ENCODE peak calls at places on chromosomes 3 and 15, in seven cellular contexts. F, T, S, H, J, W and Z are unnamed samples.

GRCh38 chr15:77029166-77030041 is 34.5 kb downstream of the PSTPIP1 start:
- DNase-seq in F (peak), T (no peak), S (no peak), H (no peak), J (no peak), W (peak), Z (no peak)

GRCh38 chr3:105755121-105755886 is 113.5 kb downstream of the CBLB start:
- DNase-seq in F (no peak), T (no peak), S (no peak), H (no peak), J (no peak), W (no peak), Z (no peak)

GRCh38 chr3:66233033-66233432 is 12.2 kb downstream of the SLC25A26 start:
- DNase-seq in F (no peak), T (no peak), S (no peak), H (no peak), J (no peak), W (no peak), Z (no peak)

GRCh38 chr3:121431717-121432517 is 113.9 kb downstream of the POLQ start:
- DNase-seq in F (peak), T (peak), S (peak), H (peak), J (peak), W (peak), Z (no peak)

GRCh38 chr3:113747719-113748046 is 848 bp downstream of the ATP6V1A start:
- DNase-seq in F (no peak), T (peak), S (no peak), H (no peak), J (no peak), W (no peak), Z (no peak)

GRCh38 chr3:8529738-8530525 is 28.3 kb downstream of the LMCD1 start:
- DNase-seq in F (no peak), T (no peak), S (peak), H (no peak), J (no peak), W (no peak), Z (no peak)

GRCh38 chr3:101154386-101154785 is 161.2 kb upstream of the ABI3BP start:
- DNase-seq in F (no peak), T (no peak), S (no peak), H (no peak), J (no peak), W (no peak), Z (no peak)

GRCh38 chr3:161770532-161771386 is 274.2 kb downstream of the OTOL1 start:
- DNase-seq in F (no peak), T (no peak), S (no peak), H (no peak), J (no peak), W (no peak), Z (no peak)

GRCh38 chr3:48993834-48994233 is 3.8 kb downstream of the P4HTM start:
- DNase-seq in F (no peak), T (no peak), S (no peak), H (no peak), J (no peak), W (no peak), Z (no peak)

GRCh38 chr15:90028376-90028775 is 27.3 kb downstream of the ZNF710 start:
- DNase-seq in F (peak), T (no peak), S (no peak), H (no peak), J (no peak), W (no peak), Z (no peak)

GRCh38 chr3:72515915-72516314 is 332.3 kb downstream of the SHQ1 start:
- DNase-seq in F (no peak), T (no peak), S (no peak), H (no peak), J (no peak), W (no peak), Z (no peak)

GRCh38 chr3:194632211-194632982 is 822 bp downstream of the TMEM44 start:
- DNase-seq in F (peak), T (no peak), S (no peak), H (peak), J (no peak), W (peak), Z (no peak)

GRCh38 chr3:42264399-42265058 is 1.5 kb downstream of the CCK start:
- DNase-seq in F (peak), T (no peak), S (no peak), H (no peak), J (no peak), W (peak), Z (no peak)

GRCh38 chr3:139202226-139202958 is 141.4 kb upstream of the MRPS22 start:
- DNase-seq in F (peak), T (peak), S (no peak), H (no peak), J (no peak), W (peak), Z (no peak)
- TF ChIP-seq CTCF in F (peak), T (peak), S (no peak), H (no peak), J (no peak), W (peak), Z (no peak)

GRCh38 chr15:20353966-20354883 is 187.4 kb downstream of the GOLGA6L6 start:
- DNase-seq in F (no peak), T (no peak), S (no peak), H (peak), J (no peak), W (no peak), Z (no peak)
- TF ChIP-seq CTCF in F (no peak), T (no peak), S (no peak), H (no peak), J (no peak), W (no peak), Z (no peak)

DNA sequence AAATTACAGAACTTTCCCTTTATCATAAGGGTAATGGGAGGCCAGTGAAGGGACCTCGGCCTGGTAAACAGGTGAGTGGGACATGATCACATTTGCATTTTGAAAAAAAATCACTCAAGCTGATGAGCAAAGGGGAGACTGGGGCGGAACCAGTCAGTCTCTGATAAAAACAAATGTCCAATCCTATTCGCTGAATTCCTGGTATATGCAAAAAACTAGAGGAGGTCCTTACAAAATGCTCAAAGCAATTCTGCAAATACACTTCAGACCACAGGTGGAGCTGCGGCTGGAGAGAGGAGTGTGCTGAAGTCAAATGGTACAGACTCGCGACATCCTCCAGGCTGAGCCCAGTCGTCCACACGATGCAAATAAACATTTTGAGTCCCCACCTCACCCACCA is 166.7 kb downstream of the FOXP1 start:
- DNase-seq in F (peak), T (peak), S (no peak), H (no peak), J (no peak), W (no peak), Z (no peak)
- TF ChIP-seq CTCF in F (no peak), T (peak), S (no peak), H (no peak), J (peak), W (no peak), Z (peak)

DNA sequence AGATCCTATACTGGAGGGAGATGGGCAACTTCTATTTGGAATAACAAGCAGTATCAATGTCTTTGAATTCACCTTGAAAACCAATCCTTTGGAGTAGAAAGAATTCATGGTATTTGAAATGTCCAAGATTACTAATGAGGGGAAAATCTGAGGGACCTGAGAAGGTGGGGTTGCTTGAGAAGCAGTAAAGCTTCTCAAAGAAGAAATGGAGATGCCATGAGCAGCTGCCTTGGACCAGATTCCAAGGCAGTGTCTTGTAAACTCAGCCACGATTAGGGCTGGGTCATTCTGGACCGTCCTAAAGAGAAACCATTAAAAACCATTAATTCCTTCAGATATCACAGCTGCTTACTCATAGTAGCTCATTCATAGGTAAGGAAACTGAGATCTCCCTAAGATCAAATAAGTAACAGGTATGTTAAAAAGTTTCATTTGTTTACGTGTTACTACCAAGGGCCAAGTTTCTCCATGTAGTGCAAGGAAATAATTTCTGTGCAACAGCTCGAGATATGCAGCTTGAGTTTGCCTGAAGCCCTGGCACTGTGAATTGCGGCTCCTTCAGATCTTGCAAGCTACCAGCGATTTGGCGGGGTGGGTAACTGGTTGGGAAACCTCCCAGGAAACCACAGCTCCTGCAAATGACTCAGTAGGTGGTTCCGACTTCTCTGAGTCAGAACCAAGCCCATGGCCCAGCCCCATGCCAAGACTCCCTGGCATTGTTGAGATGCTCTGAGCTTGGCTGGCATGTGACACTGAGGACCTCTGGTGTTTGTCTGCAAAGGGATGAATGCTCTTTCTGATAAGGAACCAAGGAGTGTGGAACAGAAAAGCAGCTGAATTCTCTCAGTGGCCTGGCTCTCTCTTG is 296.8 kb downstream of the RORA start:
- DNase-seq in F (no peak), T (no peak), S (peak), H (peak), J (no peak), W (no peak), Z (no peak)
- TF ChIP-seq CTCF in F (no peak), T (no peak), S (no peak), H (peak), J (no peak), W (no peak), Z (no peak)

DNA sequence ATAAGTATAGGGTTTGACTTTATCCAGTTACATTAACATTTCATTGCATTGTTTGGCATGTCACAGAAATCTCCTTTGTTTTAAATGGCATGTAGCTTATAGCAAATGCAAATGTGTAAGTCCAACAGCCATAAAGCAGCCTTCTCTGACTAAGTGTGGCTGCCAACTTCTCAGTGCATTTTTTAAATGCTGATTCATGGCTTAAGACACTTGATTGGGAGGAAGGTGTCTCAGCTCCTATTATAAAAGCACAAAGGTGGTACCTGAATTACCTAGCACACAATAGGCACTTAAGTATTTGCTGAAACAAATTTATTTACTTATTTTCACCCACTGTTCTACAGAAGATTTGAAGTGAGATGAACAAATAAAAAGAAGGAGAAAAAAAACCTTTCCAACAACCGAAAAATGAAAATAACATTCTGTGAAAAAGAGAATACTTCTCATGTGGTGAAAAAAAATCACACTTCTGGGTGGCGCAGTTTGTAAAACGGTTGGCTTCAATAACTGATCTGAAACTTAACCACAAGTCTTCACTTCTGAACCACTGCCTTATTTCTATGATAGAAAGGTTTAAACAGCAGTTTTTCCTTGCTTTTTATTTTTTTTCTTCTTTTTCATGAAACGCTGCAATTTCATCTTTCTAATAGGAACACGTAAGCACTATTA is 105.5 kb upstream of the ICE2 start:
- DNase-seq in F (no peak), T (no peak), S (no peak), H (no peak), J (no peak), W (no peak), Z (no peak)
- TF ChIP-seq CTCF in F (no peak), T (no peak), S (no peak), H (no peak), J (no peak), W (no peak), Z (no peak)

GRCh38 chr15:59352189-59352588 is 20.5 kb downstream of the MYO1E start:
- DNase-seq in F (no peak), T (no peak), S (no peak), H (no peak), J (no peak), W (no peak), Z (no peak)

GRCh38 chr15:59353994-59354951 is 18.4 kb downstream of the MYO1E start:
- DNase-seq in F (no peak), T (no peak), S (no peak), H (no peak), J (no peak), W (no peak), Z (no peak)

GRCh38 chr15:59349715-59350420 is 22.8 kb downstream of the MYO1E start:
- DNase-seq in F (peak), T (no peak), S (peak), H (peak), J (peak), W (no peak), Z (no peak)

GRCh38 chr15:59350421-59350732 is 22.3 kb downstream of the MYO1E start:
- DNase-seq in F (no peak), T (no peak), S (no peak), H (no peak), J (no peak), W (no peak), Z (no peak)

DNA sequence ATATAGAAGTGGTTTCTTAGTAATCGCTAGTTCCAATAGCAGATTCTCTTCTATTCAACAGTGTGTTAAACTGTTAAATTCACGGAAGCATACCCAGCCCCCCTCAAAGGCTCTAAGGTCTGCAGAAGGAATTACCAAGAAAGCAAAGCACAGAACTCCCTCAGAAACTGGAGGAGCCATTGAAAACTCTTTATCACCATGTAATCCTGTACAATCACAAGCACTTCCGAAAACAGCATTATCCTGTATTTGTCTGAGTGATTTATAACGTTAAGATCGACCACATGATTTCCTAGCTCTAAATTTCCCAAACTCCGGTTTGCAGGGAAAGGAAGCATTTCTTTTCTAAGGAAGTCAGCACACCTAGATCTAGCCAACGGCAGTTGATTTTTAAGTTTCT is 20.0 kb downstream of the MYO1E start:
- DNase-seq in F (no peak), T (no peak), S (no peak), H (no peak), J (no peak), W (no peak), Z (no peak)
- TF ChIP-seq CTCF in F (no peak), T (no peak), S (no peak), H (no peak), J (no peak), W (no peak), Z (no peak)

DNA sequence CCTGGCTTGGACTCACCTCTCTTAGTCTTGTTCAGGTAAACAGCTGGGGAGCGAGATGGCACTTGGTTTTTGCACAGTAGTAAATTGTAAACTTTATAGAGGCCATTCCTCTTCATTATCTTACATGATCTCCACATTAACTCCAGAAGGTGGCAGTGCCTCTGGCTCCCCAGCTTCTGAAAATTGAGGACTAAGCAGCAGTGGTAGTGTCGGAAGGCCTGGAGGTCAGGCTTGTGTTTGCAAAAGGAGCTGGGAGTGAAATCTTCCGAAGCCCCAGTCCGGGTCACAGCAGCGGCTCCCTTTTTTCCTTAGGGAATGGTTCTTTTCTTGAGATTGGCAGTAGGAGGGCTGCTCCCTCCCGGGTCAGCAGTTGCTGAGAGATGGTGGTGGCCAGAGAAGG is 85.7 kb downstream of the FNDC3B start:
- DNase-seq in F (no peak), T (no peak), S (no peak), H (no peak), J (no peak), W (no peak), Z (no peak)
- TF ChIP-seq CTCF in F (no peak), T (no peak), S (peak), H (peak), J (no peak), W (no peak), Z (no peak)

DNA sequence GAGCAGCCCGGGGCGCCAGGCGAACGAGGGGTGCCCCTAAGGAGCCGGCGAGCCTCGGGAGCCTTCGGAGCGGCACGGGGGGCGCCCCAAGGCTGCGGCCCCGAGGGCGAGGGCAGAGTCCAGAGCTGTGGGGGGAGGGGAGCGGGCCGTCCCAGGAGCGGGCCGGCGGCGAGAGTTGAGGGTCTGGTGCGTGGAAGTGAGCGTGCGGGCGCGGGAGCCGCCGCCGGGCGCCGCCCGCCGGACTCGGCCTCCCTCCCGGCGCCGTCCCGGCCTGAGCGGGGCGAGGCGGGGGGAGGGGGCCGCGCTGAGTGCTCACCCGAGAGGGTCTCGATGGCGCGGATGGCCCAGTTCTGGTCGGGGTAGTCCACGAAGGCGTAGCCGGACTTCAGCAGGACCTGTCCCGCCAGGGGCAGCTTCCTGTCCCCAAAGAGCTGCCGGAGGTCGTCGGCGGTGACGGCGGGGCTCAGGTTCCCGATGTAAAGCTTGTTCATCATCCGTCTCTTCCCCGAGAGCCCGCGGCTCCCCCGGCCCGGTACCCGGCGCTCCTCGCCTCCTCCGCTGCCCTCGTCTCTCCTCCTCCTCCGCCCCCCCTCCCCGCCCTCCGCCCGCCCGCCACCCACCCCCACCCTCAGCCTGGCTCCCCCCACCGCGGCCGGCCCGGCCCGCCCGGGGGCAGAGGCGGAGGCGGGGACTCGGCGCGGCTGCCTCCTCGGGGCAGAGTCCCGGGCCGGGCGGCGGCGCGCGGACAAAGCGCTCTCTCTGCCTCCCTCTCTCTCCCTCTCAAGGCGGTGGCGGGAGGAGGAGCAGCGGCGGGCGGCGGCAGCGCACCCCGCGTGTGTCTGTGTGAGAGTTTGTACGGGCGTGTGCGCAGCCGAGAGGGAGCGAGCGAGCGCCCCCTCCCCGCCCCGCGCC is at the start of gene IGF2BP2:
- DNase-seq in F (peak), T (peak), S (peak), H (peak), J (peak), W (peak), Z (peak)
- TF ChIP-seq CTCF in F (peak), T (no peak), S (peak), H (no peak), J (no peak), W (no peak), Z (peak)

DNA sequence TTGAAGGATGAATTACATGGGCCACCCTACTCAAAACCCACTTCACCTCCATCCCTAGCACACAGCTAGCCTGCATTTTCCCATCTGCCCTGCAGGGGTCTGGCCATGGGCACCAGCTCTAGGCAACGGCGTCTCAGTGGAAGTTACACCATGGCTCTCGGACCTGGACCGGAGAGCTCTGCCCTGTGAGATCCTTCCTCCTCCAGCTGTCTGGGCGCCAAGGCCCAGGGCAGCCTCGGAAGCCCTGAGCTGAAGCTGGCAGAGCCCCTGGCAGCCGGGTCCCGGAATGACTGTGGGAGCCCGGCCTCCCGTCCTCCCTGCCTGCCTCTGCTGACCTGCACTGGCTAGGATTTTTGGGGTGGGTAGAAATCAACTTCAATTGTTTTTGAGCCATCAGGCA is 98.9 kb downstream of the CHSY1 start:
- DNase-seq in F (no peak), T (no peak), S (no peak), H (no peak), J (no peak), W (no peak), Z (peak)
- TF ChIP-seq CTCF in F (peak), T (peak), S (peak), H (peak), J (peak), W (no peak), Z (peak)